ENCODE peak calls at places on chromosomes 6 and 20, in seven cellular contexts. E is AG04450, N is ovary, Y is astrocyte, T is tibial nerve, W is spleen, L is uterus. H is an unnamed sample.

GRCh38 chr20:57038608-57039440 is 227.6 kb downstream of the BMP7 start:
- DNase-seq in Y (no peak), E (no peak), N (no peak), T (no peak), W (no peak), L (no peak), H (no peak)

GRCh38 chr20:61934716-61935530 is 130.8 kb downstream of the TAF4 start:
- DNase-seq in W (peak; percentile 52), E (no peak), Y (peak; percentile 27), T (peak; percentile 1), N (no peak), L (no peak), H (peak; percentile 37)

GRCh38 chr6:30461055-30461454 is 28.3 kb upstream of the HLA-E start:
- DNase-seq in W (no peak), L (no peak), T (no peak), Y (no peak), E (no peak), N (no peak), H (no peak)

GRCh38 chr6:160393966-160394653 is 45.9 kb downstream of the SLC22A3 start:
- DNase-seq in Y (no peak), W (no peak), E (no peak), N (no peak), L (peak; percentile 37), T (no peak), H (peak; percentile 76)

GRCh38 chr6:157223021-157223430 is 100.3 kb downstream of the TMEM242 start:
- DNase-seq in N (no peak), W (peak; percentile 79), E (no peak), Y (no peak), T (no peak), L (peak; percentile 12), H (no peak)

GRCh38 chr6:159184559-159184958 is 15.4 kb downstream of the FNDC1 start:
- DNase-seq in Y (peak; percentile 93), E (no peak), L (no peak), N (no peak), W (no peak), T (no peak), H (no peak)

GRCh38 chr20:61416546-61416945 is 164.5 kb downstream of the CDH4 start:
- DNase-seq in Y (no peak), N (no peak), T (no peak), E (no peak), L (no peak), W (peak; percentile 57), H (no peak)

GRCh38 chr6:32968770-32969684 is 633 bp downstream of the BRD2 start:
- DNase-seq in Y (peak; percentile 72), E (peak; percentile 59), W (peak; percentile 90), N (peak; percentile 85), T (peak; percentile 55), L (peak; percentile 74), H (peak; percentile 92)

GRCh38 chr6:25173951-25174474 is 105.2 kb upstream of the CARMIL1 start:
- DNase-seq in W (no peak), L (peak; percentile 25), Y (peak; percentile 98), N (no peak), T (no peak), E (peak; percentile 91), H (no peak)

GRCh38 chr20:33277471-33278441 is 5.3 kb upstream of the BPIFB1 start:
- DNase-seq in E (no peak), W (no peak), T (no peak), N (no peak), L (no peak), Y (no peak), H (peak; percentile 39)

GRCh38 chr6:68468244-68468884 is 166.7 kb upstream of the ADGRB3 start:
- DNase-seq in T (no peak), Y (no peak), W (no peak), N (no peak), L (no peak), E (no peak), H (peak; percentile 24)

GRCh38 chr6:54879188-54879985 is 32.8 kb downstream of the FAM83B start:
- DNase-seq in Y (no peak), T (no peak), W (no peak), E (no peak), L (no peak), N (no peak), H (peak; percentile 50)

GRCh38 chr20:44467289-44467883 is 8.3 kb upstream of the TTPAL start:
- DNase-seq in L (peak; percentile 55), T (peak; percentile 75), N (no peak), W (no peak), E (no peak), Y (no peak), H (peak; percentile 27)

GRCh38 chr6:39790772-39791171 is 1.4 kb upstream of the DAAM2 start:
- DNase-seq in W (no peak), Y (peak; percentile 41), L (no peak), N (no peak), T (no peak), E (no peak), H (no peak)

GRCh38 chr6:151807513-151808330 is at the start of gene ESR1:
- DNase-seq in T (no peak), L (peak; percentile 83), Y (no peak), E (no peak), W (peak; percentile 76), N (no peak), H (no peak)

GRCh38 chr6:20438462-20439070 is 36.9 kb downstream of the E2F3 start:
- DNase-seq in T (no peak), L (no peak), W (no peak), N (no peak), Y (no peak), E (no peak), H (no peak)

GRCh38 chr6:11835065-11835464 is 56.5 kb upstream of the ADTRP start:
- DNase-seq in T (no peak), Y (no peak), E (no peak), N (no peak), L (no peak), W (no peak), H (no peak)

DNA sequence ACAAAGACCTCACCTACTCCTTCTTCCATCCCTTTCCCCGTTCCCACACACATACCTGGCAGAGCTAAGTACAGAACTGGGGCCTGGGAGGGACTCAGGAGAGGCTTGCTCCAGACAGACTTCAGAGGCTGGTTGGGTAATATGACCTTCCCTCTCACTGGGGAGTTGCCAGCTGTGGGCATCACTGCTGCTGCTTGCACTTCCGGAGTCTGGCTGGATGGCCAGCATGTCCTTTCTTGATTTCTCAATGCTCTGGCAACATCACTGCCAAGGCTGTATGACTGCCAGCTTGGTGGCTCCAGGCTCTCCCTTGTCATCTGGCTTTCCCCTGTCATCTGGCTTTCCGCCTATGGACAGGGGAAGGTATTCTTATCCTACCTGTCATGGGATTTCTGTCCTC is 47.8 kb downstream of the CDH22 start:
- DNase-seq in T (no peak), E (no peak), Y (no peak), N (no peak), L (no peak), W (no peak), H (no peak)
- H3K27me3 ChIP-seq in T (peaks cover 32% of the 10 kb centered on the region), E (peaks cover 8% of the 10 kb centered on the region), Y (peaks cover 5% of the 10 kb centered on the region), N (no peaks in the 10 kb centered on the region), L (no peaks in the 10 kb centered on the region), W (no peaks in the 10 kb centered on the region), H (no peaks in the 10 kb centered on the region)

GRCh38 chr20:18197382-18198070 is 59.9 kb downstream of the KAT14 start:
- DNase-seq in Y (no peak), W (no peak), E (no peak), T (no peak), N (no peak), L (no peak), H (peak; percentile 22)

DNA sequence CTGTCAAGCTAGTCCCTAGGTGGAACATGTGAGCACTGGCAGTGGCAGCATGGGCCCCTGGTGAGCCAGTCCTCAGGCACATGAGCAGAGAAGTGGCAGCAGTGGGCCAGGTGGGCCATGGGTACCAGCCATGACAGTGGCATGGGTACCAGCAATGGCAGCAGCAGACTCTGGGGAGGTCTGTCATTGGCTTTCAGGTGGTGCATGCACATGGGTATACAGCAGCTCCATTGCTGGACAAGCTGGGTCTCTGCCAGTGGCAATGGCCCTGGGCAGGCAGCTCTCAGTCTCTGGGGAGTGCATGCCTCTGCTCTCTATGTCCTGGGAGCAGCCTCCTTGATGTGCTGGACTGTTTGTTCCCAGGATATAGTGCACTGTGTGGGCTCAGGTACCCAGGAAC is 65.3 kb downstream of the KAT14 start:
- DNase-seq in E (no peak), T (no peak), W (no peak), L (no peak), Y (no peak), N (no peak), H (no peak)
- H3K27me3 ChIP-seq in E (no peaks in the 10 kb centered on the region), T (no peaks in the 10 kb centered on the region), W (no peaks in the 10 kb centered on the region), L (no peaks in the 10 kb centered on the region), Y (no peaks in the 10 kb centered on the region), N (no peaks in the 10 kb centered on the region), H (no peaks in the 10 kb centered on the region)

DNA sequence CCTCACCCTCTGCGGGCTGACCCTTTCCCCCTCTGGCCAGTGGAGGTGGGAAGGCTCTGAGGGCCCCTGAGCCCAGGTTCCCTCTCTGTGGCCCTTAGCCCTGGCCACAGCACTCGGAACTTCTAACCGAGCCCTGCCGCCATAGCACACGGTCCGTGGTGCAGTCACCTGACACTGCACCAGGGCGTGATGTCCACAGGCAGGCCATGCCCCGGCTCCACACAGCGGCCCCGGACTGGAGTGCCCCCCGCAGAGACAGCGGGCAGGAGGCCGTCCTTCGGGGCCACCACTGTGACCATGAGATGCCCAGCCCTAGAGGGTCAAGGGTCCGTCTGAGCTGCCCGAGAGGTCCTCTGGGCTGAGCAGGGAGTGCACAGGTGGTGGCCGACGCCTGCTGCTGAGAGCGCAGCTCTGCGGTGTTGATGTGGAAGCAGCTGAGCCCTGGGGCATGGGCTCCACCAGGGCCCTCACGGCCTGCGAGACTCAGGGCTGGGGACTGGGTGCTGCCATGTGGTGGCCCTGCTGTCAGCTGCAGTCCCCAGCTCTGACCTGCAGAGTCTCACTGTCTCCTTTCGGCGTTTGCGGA is 11.2 kb upstream of the BHLHE23 start:
- DNase-seq in Y (no peak), L (no peak), N (no peak), E (no peak), W (peak; percentile 73), T (no peak), H (peak; percentile 48)
- H3K27me3 ChIP-seq in Y (peaks cover 36% of the 10 kb centered on the region), L (peaks cover 3% of the 10 kb centered on the region), N (no peaks in the 10 kb centered on the region), E (peaks cover 80% of the 10 kb centered on the region), W (peaks cover 3% of the 10 kb centered on the region), T (peaks cover 77% of the 10 kb centered on the region), H (no peaks in the 10 kb centered on the region)

GRCh38 chr6:41743406-41744235 is 3.6 kb downstream of the PGC start:
- DNase-seq in Y (no peak), W (no peak), N (no peak), E (no peak), T (no peak), L (no peak), H (no peak)

GRCh38 chr6:41747256-41748101 is at the start of gene PGC:
- DNase-seq in E (no peak), Y (no peak), T (no peak), L (no peak), W (no peak), N (no peak), H (no peak)

GRCh38 chr6:41744236-41744787 is 2.9 kb downstream of the PGC start:
- DNase-seq in E (no peak), N (no peak), W (peak; percentile 45), T (no peak), Y (no peak), L (no peak), H (no peak)

GRCh38 chr6:41748102-41748477 is 893 bp upstream of the PGC start:
- DNase-seq in Y (no peak), T (no peak), L (no peak), E (no peak), N (no peak), W (peak; percentile 33), H (no peak)

DNA sequence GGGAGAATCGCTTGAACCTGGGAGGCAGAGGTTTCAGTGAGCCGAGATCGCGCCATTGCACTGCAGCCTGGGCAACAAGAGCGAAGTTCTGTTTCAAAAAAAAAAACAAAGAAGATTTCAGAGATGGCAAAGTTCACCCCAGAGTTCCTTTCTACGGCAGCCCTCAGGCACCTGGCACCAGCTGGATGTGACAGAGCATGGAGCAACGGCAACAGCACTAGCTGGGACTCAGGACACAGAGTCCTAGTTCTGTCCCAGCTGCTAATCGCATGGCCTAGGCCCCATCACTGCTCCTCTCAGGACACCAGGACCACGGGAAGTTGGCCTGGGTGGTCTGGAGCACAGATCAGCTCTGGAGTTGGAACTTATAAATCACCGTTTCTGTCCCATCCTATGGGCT is 1.1 kb downstream of the PGC start:
- DNase-seq in W (peak; percentile 50), N (no peak), Y (no peak), L (no peak), T (no peak), E (no peak), H (no peak)
- H3K27me3 ChIP-seq in W (no peaks in the 10 kb centered on the region), N (no peaks in the 10 kb centered on the region), Y (peaks cover 6% of the 10 kb centered on the region), L (no peaks in the 10 kb centered on the region), T (no peaks in the 10 kb centered on the region), E (peaks cover 20% of the 10 kb centered on the region), H (no peaks in the 10 kb centered on the region)